ENCODE peak calls at places on chromosomes 1 and 21, in four cellular contexts. W is adrenal gland, I is aorta, U is tibial artery. M is an unnamed sample.

GRCh38 chr1:177954076-177954475 is 15.8 kb downstream of the SEC16B start:
- DNase-seq in I (no peak), W (no peak), U (no peak), M (no peak)

GRCh38 chr1:156077430-156077760 is 4.9 kb downstream of the MEX3A start:
- DNase-seq in U (no peak), I (no peak), W (no peak), M (no peak)

GRCh38 chr1:111719135-111719534 is 20.1 kb downstream of the INKA2 start:
- DNase-seq in U (no peak), W (no peak), I (no peak), M (no peak)

GRCh38 chr1:108663074-108663473 is 2.2 kb upstream of the HENMT1 start:
- DNase-seq in I (no peak), U (no peak), W (no peak), M (no peak)

GRCh38 chr1:31505884-31506497 is 70.3 kb upstream of the TINAGL1 start:
- DNase-seq in I (no peak), U (no peak), W (no peak), M (no peak)

GRCh38 chr1:94092210-94092613 is 28.7 kb downstream of the ABCA4 start:
- DNase-seq in I (no peak), W (no peak), U (peak), M (no peak)

GRCh38 chr1:29256979-29257804 is 20.9 kb downstream of the PTPRU start:
- DNase-seq in U (no peak), W (no peak), I (no peak), M (no peak)

GRCh38 chr1:212678456-212679410 is 20.9 kb downstream of the BATF3 start:
- DNase-seq in I (no peak), U (no peak), W (no peak), M (no peak)

GRCh38 chr1:228875741-228876140 is 140.5 kb downstream of the RHOU start:
- DNase-seq in U (no peak), W (no peak), I (no peak), M (no peak)

GRCh38 chr1:66533804-66534745 is at the start of gene SGIP1:
- DNase-seq in W (no peak), I (peak), U (peak), M (no peak)

GRCh38 chr21:45299864-45300785 is 12.4 kb upstream of the POFUT2 start:
- DNase-seq in I (no peak), U (no peak), W (peak), M (peak)

GRCh38 chr1:46295306-46295705 is 8.1 kb downstream of the LRRC41 start:
- DNase-seq in I (no peak), U (no peak), W (no peak), M (no peak)

GRCh38 chr1:10302416-10302815 is 92.0 kb downstream of the KIF1B start:
- DNase-seq in W (no peak), U (no peak), I (no peak), M (no peak)

GRCh38 chr1:174795806-174796205 is 203.9 kb upstream of the CACYBP start:
- DNase-seq in W (no peak), U (no peak), I (no peak), M (no peak)

GRCh38 chr21:43368685-43369084 is 58.2 kb downstream of the SIK1 start:
- DNase-seq in I (no peak), W (no peak), U (no peak), M (no peak)

GRCh38 chr1:85467036-85467435 is 2.1 kb upstream of the DDAH1 start:
- DNase-seq in I (no peak), W (no peak), U (no peak), M (no peak)

GRCh38 chr21:34807881-34808568 is 139.2 kb downstream of the CLIC6 start:
- DNase-seq in I (peak), U (peak), W (peak), M (peak)

GRCh38 chr1:178518894-178519293 is 6.0 kb downstream of the TEX35 start:
- DNase-seq in U (no peak), W (no peak), I (no peak), M (no peak)

GRCh38 chr21:21045538-21045937 is 47.3 kb downstream of the NCAM2 start:
- DNase-seq in U (no peak), W (no peak), I (no peak), M (no peak)

GRCh38 chr1:58465825-58466617 is 80.5 kb downstream of the OMA1 start:
- DNase-seq in U (no peak), I (no peak), W (no peak), M (no peak)

GRCh38 chr1:210292276-210292851 is 36.3 kb upstream of the HHAT start:
- DNase-seq in U (peak), I (peak), W (no peak), M (no peak)

GRCh38 chr1:159880435-159880834 is 18.0 kb upstream of the VSIG8 start:
- DNase-seq in U (no peak), I (no peak), W (no peak), M (no peak)

GRCh38 chr1:68815632-68816031 is 318.8 kb upstream of the DEPDC1 start:
- DNase-seq in I (no peak), U (no peak), W (no peak), M (no peak)

GRCh38 chr1:91645031-91645430 is 144.4 kb downstream of the CDC7 start:
- DNase-seq in I (no peak), W (no peak), U (no peak), M (no peak)

GRCh38 chr21:16181024-16181423 is 451.2 kb downstream of the USP25 start:
- DNase-seq in I (no peak), U (no peak), W (peak), M (no peak)

GRCh38 chr1:187689137-187689536 is 860.4 kb downstream of the PLA2G4A start:
- DNase-seq in W (no peak), I (no peak), U (no peak), M (no peak)

GRCh38 chr1:31943546-31944184 is 5.5 kb upstream of the PTP4A2 start:
- DNase-seq in U (no peak), I (no peak), W (no peak), M (no peak)

GRCh38 chr1:224929335-224930237 is at the start of gene DNAH14:
- DNase-seq in I (peak), W (peak), U (peak), M (peak)

GRCh38 chr1:54481201-54481884 is 66.7 kb upstream of the ACOT11 start:
- DNase-seq in U (no peak), I (no peak), W (no peak), M (no peak)

GRCh38 chr1:212207118-212207517 is 78.1 kb upstream of the PPP2R5A start:
- DNase-seq in U (no peak), I (no peak), W (no peak), M (no peak)

GRCh38 chr1:15038232-15039016 is 115.1 kb upstream of the TMEM51 start:
- DNase-seq in U (no peak), W (no peak), I (no peak), M (no peak)

GRCh38 chr1:93756656-93757055 is 75.0 kb upstream of the BCAR3 start:
- DNase-seq in W (no peak), U (no peak), I (no peak), M (no peak)

GRCh38 chr1:230113605-230114241 is 46.7 kb downstream of the GALNT2 start:
- DNase-seq in U (peak), W (peak), I (peak), M (no peak)

GRCh38 chr1:164265232-164265631 is 293.8 kb upstream of the PBX1 start:
- DNase-seq in I (no peak), W (no peak), U (no peak), M (no peak)

GRCh38 chr1:56466541-56466940 is 112.8 kb downstream of the PLPP3 start:
- DNase-seq in I (no peak), U (no peak), W (no peak), M (no peak)

GRCh38 chr1:224168859-224169380 is 14.1 kb upstream of the DEGS1 start:
- DNase-seq in W (peak), U (no peak), I (peak), M (no peak)

GRCh38 chr21:38798481-38798882 is 7.2 kb upstream of the ETS2 start:
- DNase-seq in I (no peak), W (no peak), U (no peak), M (peak)

GRCh38 chr1:31095298-31095981 is 29.9 kb upstream of the PUM1 start:
- DNase-seq in W (no peak), I (no peak), U (no peak), M (no peak)

GRCh38 chr1:208741296-208741695 is 497.1 kb upstream of the PLXNA2 start:
- DNase-seq in I (no peak), U (no peak), W (no peak), M (no peak)

GRCh38 chr1:25569599-25570458 is 26.4 kb downstream of the LDLRAP1 start:
- DNase-seq in W (no peak), U (no peak), I (no peak), M (no peak)
- H3K27ac ChIP-seq in W (no peak), U (peak), I (peak), M (peak)

GRCh38 chr1:110620686-110621085 is 14.5 kb upstream of the KCNA2 start:
- DNase-seq in U (no peak), W (no peak), I (no peak), M (no peak)
- H3K27ac ChIP-seq in U (no peak), W (no peak), I (no peak), M (no peak)

DNA sequence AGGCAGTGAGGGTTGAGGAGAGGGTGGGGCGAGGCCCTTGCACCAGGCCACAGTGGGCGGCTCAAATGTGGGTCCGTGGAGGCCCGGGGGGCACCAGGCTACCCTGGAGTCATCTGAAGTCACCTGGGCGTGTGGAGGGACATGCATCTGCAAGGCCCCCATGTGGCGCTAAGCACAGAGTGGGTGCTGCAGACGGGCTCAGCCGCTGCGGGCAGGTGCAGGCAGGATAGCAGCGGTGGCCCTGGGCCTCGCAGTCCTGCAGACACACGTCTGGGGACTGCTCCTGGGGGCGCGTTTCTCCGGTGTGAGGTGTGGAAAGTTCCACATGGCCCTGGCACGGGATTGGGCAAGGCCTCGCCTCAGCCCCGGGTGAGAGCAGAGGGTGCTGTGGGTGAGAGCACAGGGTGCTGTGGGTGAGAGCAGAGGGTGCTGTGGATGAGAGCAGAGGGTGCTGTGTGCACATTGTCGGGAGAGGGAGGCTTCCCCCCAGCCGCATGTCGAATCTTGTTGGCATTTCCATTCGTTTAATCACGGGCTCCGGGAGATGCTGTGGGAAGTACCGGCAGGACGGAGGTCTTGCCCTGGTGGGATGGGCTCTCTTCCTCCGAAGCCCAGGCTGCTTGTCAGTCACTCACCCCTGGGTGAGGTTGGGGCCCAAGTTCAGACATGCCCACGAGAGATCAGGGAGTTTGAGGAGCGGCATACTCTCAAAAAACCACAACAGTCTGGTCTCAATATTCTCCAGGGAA is 46.5 kb downstream of the TP73 start:
- DNase-seq in W (no peak), I (no peak), U (no peak), M (no peak)
- H3K27ac ChIP-seq in W (no peak), I (no peak), U (no peak), M (peak)

GRCh38 chr1:9099555-9099954 is 29.3 kb downstream of the GPR157 start:
- DNase-seq in W (no peak), I (no peak), U (no peak), M (no peak)

GRCh38 chr1:9095818-9096217 is 26.4 kb upstream of the SLC2A5 start:
- DNase-seq in U (no peak), I (no peak), W (no peak), M (no peak)

GRCh38 chr1:9097947-9098705 is 28.7 kb upstream of the SLC2A5 start:
- DNase-seq in U (no peak), I (no peak), W (no peak), M (no peak)

GRCh38 chr1:9101510-9102146 is 27.3 kb downstream of the GPR157 start:
- DNase-seq in W (peak), U (no peak), I (no peak), M (no peak)

GRCh38 chr1:9100471-9101043 is 28.3 kb downstream of the GPR157 start:
- DNase-seq in W (no peak), U (no peak), I (no peak), M (no peak)
- H3K27ac ChIP-seq in W (no peak), U (no peak), I (no peak), M (no peak)

GRCh38 chr1:48068216-48068615 is 71.0 kb upstream of the TRABD2B start:
- DNase-seq in U (no peak), I (no peak), W (no peak), M (no peak)

GRCh38 chr1:48073773-48074172 is 76.6 kb upstream of the TRABD2B start:
- DNase-seq in U (no peak), W (peak), I (no peak), M (no peak)

GRCh38 chr1:48071513-48071912 is 74.3 kb upstream of the TRABD2B start:
- DNase-seq in U (no peak), W (no peak), I (no peak), M (no peak)

GRCh38 chr1:48066951-48067350 is 69.8 kb upstream of the TRABD2B start:
- DNase-seq in U (no peak), I (no peak), W (no peak), M (no peak)

GRCh38 chr1:48069662-48070432 is 72.7 kb upstream of the TRABD2B start:
- DNase-seq in U (no peak), W (peak), I (peak), M (no peak)
- H3K27ac ChIP-seq in U (peak), W (no peak), I (peak), M (no peak)

GRCh38 chr1:2412773-2413494 is 570 bp upstream of the PEX10 start:
- DNase-seq in U (no peak), I (no peak), W (no peak), M (no peak)
- H3K27ac ChIP-seq in U (peak), I (peak), W (no peak), M (peak)

M was measured in RWPE2.